ENCODE peak calls at places on chromosomes 2 and 18, in nine cellular contexts. W is H9; T is WTC11; M is neuronal stem cell; I is iris pigment epithelial cell; L is activated T-cell treated with anti-CD3 and anti-CD28 coated beads, Interleukin-2, amount 50 U/mL, for 72 hours; Z is activated naive CD4-positive, alpha-beta T cell; Y is foreskin fibroblast; O is activated T-helper 1 cell treated with Interleukin-2 at 50 U/mL for 16 hours. U is an unnamed sample.

GRCh38 chr2:215870088-215870490 is 143.3 kb downstream of the MREG start:
- DNase-seq in I (peak), Z (no peak), W (no peak), O (no peak), Y (peak), L (no peak), T (no peak), M (no peak), U (no peak)

GRCh38 chr2:6959751-6960150 is 42.5 kb downstream of the RNF144A start:
- DNase-seq in Z (no peak), Y (no peak), M (no peak), I (no peak), L (no peak), O (no peak), T (no peak), W (no peak), U (no peak)

GRCh38 chr18:23115683-23116096 is 19.6 kb upstream of the CABLES1 start:
- DNase-seq in Y (peak), W (no peak), O (no peak), I (peak), Z (no peak), L (no peak), T (no peak), M (no peak), U (no peak)

GRCh38 chr2:224359569-224359968 is 42.3 kb downstream of the FAM124B start:
- DNase-seq in T (peak), Z (no peak), W (peak), I (no peak), O (no peak), Y (peak), M (no peak), L (no peak), U (no peak)

GRCh38 chr18:28087173-28087563 is 89.8 kb downstream of the CDH2 start:
- DNase-seq in T (no peak), O (no peak), I (peak), W (no peak), Y (peak), M (peak), Z (no peak), L (no peak), U (no peak)

GRCh38 chr2:218430721-218431120 is 11.8 kb downstream of the VIL1 start:
- DNase-seq in L (no peak), M (no peak), I (no peak), Y (no peak), O (no peak), T (no peak), W (no peak), Z (no peak), U (no peak)

GRCh38 chr2:105969552-105969951 is 224.5 kb downstream of the UXS1 start:
- DNase-seq in M (no peak), L (peak), I (no peak), W (peak), T (peak), Y (no peak), O (no peak), Z (no peak), U (no peak)

GRCh38 chr18:59468821-59469220 is 109.8 kb upstream of the LMAN1 start:
- DNase-seq in T (no peak), O (no peak), Z (no peak), I (no peak), L (no peak), W (no peak), Y (peak), M (no peak), U (no peak)

GRCh38 chr2:7994397-7994951 is 687.4 kb upstream of the ID2 start:
- DNase-seq in M (no peak), T (no peak), I (no peak), Z (no peak), O (no peak), W (no peak), Y (no peak), L (no peak), U (no peak)